ENCODE peak calls at places on chromosome 14, in seven cellular contexts. K, P, F, R, W, U and B are unnamed samples.

GRCh38 chr14:91890291-91890749 is 23.0 kb upstream of the TC2N start:
- DNase-seq in K (no peak), P (peak), F (no peak), R (peak), W (no peak), U (no peak), B (peak)

GRCh38 chr14:34258318-34258717 is 203.7 kb downstream of the SPTSSA start:
- DNase-seq in K (peak), P (no peak), F (no peak), R (no peak), W (no peak), U (no peak), B (peak)

GRCh38 chr14:37844614-37845013 is 249.2 kb downstream of the TTC6 start:
- DNase-seq in K (no peak), P (peak), F (no peak), R (no peak), W (no peak), U (no peak), B (no peak)

GRCh38 chr14:98923596-98923995 is 348.4 kb downstream of the BCL11B start:
- DNase-seq in K (no peak), P (no peak), F (no peak), R (no peak), W (no peak), U (no peak), B (no peak)

GRCh38 chr14:66831190-66831589 is 323.2 kb downstream of the GPHN start:
- DNase-seq in K (no peak), P (no peak), F (no peak), R (no peak), W (no peak), U (no peak), B (no peak)

GRCh38 chr14:54189358-54190354 is 207.2 kb upstream of the CDKN3 start:
- DNase-seq in K (peak), P (no peak), F (no peak), R (peak), W (no peak), U (no peak), B (peak)

GRCh38 chr14:69985456-69985855 is 106.2 kb downstream of the SMOC1 start:
- DNase-seq in K (peak), P (no peak), F (peak), R (no peak), W (no peak), U (no peak), B (peak)

GRCh38 chr14:65222434-65222833 is 120.1 kb upstream of the MAX start:
- DNase-seq in K (peak), P (peak), F (peak), R (peak), W (peak), U (peak), B (peak)

GRCh38 chr14:46480817-46481216 is 170.8 kb downstream of the RPL10L start:
- DNase-seq in K (no peak), P (no peak), F (no peak), R (no peak), W (no peak), U (no peak), B (no peak)

GRCh38 chr14:28952161-28952560 is 185.6 kb downstream of the FOXG1 start:
- DNase-seq in K (no peak), P (no peak), F (no peak), R (no peak), W (no peak), U (no peak), B (no peak)

GRCh38 chr14:61076531-61076930 is 95.5 kb downstream of the SLC38A6 start:
- DNase-seq in K (peak), P (no peak), F (no peak), R (no peak), W (no peak), U (no peak), B (peak)

GRCh38 chr14:82889701-82890100 is 1356.0 kb upstream of the SEL1L start:
- DNase-seq in K (no peak), P (no peak), F (no peak), R (no peak), W (no peak), U (no peak), B (no peak)

GRCh38 chr14:20631023-20631820 is 10.3 kb downstream of the OR6S1 start:
- DNase-seq in K (peak), P (no peak), F (peak), R (peak), W (peak), U (no peak), B (peak)

GRCh38 chr14:94768521-94769412 is 1.1 kb downstream of the GSC start:
- DNase-seq in K (no peak), P (peak), F (no peak), R (peak), W (no peak), U (no peak), B (no peak)

GRCh38 chr14:80664576-80664975 is 277.0 kb downstream of the CEP128 start:
- DNase-seq in K (peak), P (no peak), F (peak), R (no peak), W (no peak), U (no peak), B (peak)

GRCh38 chr14:102795060-102795925 is 18.0 kb downstream of the TRAF3 start:
- DNase-seq in K (peak), P (no peak), F (peak), R (peak), W (no peak), U (no peak), B (peak)

DNA sequence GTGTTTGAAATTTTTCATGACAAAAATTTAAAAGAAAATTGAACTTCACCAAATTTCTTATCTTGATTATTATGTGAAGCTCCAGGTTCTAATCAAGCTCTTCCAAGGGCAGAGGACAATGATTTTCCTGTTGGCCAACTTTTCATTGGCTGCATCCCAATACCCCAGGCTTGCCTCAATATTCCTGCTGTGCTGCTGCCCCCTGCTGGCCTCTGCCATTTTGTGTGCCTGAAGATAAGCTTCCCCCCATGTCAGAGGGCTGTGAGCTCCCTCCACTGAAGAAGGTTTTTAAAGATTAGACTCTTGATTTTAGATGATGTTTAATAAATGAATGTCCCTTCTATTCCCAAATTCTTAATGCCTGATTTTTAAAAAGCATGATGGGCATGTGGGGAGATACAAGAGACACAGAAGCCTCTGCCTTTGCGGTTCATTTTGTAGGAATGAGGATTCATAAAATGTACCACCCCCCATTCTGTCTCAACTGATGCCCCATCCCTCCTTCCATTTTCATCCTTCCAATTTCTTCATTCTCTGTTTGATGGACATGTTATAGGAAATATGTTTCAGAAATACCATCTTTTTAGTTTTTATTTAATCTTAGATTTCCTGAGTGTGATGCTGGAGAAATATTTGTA is 76.7 kb upstream of the RGS6 start:
- DNase-seq in K (peak), P (peak), F (peak), R (peak), W (peak), U (peak), B (peak)
- TF ChIP-seq CTCF in K (peak), P (peak), F (peak), R (peak), W (peak), U (peak), B (peak)

GRCh38 chr14:22131749-22132476 is 457.1 kb downstream of the DAD1 start:
- DNase-seq in K (peak), P (peak), F (no peak), R (peak), W (peak), U (no peak), B (peak)
- TF ChIP-seq CTCF in K (peak), P (peak), F (peak), R (peak), W (peak), U (peak), B (peak)

DNA sequence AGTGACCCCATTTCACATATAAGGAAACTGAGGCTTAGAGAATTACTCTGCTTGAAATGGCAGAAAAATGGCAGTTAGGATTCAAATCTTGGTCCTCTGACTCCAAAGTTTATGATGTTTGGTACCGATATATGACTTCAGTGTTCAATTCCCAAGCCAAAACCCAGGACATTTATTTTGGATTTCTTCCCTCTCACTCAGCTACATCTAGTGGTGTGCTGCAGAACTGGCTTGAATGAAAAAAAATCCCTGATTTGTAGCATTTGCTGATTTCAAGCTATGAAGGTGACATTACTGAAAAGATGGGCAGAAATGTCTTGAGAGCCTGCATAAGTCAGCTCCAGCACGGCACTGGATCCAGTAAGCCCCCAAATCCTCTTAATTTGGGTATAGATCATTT is 106.4 kb downstream of the EFCAB11 start:
- DNase-seq in K (peak), P (no peak), F (no peak), R (no peak), W (no peak), U (no peak), B (peak)
- TF ChIP-seq CTCF in K (peak), P (no peak), F (peak), R (no peak), W (no peak), U (peak), B (peak)

GRCh38 chr14:39469094-39469710 is 37.0 kb upstream of the FBXO33 start:
- DNase-seq in K (no peak), P (peak), F (peak), R (peak), W (peak), U (no peak), B (peak)
- TF ChIP-seq CTCF in K (peak), P (peak), F (peak), R (no peak), W (peak), U (peak), B (peak)

DNA sequence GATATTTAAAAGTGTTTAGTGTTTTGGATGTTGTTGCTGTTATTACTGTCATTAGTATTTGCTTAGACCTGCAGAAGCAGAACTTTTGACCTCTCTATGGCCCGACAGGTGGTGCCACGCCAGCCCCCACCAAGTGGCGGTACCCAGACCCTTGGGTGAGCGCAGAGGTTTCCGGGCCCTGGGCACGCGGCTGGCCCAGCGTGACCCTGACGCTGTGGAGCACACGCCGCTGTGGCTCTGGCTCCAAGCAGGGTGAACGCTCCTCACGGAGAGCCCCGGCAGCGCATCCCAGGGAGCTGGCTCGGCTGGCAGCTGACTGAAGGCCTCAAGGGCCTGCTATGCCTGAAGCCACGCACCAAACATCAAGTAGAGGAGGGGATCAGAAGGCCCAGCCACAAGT is 22.6 kb downstream of the SLC25A47 start:
- DNase-seq in K (no peak), P (no peak), F (no peak), R (no peak), W (no peak), U (no peak), B (no peak)
- TF ChIP-seq CTCF in K (no peak), P (no peak), F (no peak), R (no peak), W (no peak), U (no peak), B (no peak)